ENCODE peak calls at places on chromosome 15, in five cellular contexts. D is A549, G is endothelial cell of umbilical vein, Q is HepG2, T is GM12878. X is an unnamed sample.

GRCh38 chr15:51494411-51495314 is 127.9 kb downstream of the DMXL2 start:
- DNase-seq in G (peak), T (no peak), Q (no peak), D (no peak), X (no peak)

GRCh38 chr15:58748040-58748786 is 1.3 kb downstream of the ADAM10 start:
- DNase-seq in T (no peak), D (no peak), Q (no peak), G (peak), X (peak)

GRCh38 chr15:77507911-77508310 is 87.2 kb downstream of the HMG20A start:
- DNase-seq in G (peak), T (no peak), Q (peak), D (no peak), X (no peak)

GRCh38 chr15:94792166-94792565 is 560.8 kb downstream of the MCTP2 start:
- DNase-seq in T (no peak), D (no peak), G (peak), Q (no peak), X (no peak)

GRCh38 chr15:25057574-25057973 is 102.8 kb downstream of the SNRPN start:
- DNase-seq in D (no peak), T (no peak), Q (no peak), G (no peak), X (no peak)

GRCh38 chr15:28106294-28107110 is 7.4 kb upstream of the OCA2 start:
- DNase-seq in Q (no peak), D (peak), G (no peak), T (no peak), X (peak)

GRCh38 chr15:74167891-74168331 is 5.6 kb upstream of the ISLR start:
- DNase-seq in Q (no peak), T (no peak), G (no peak), D (no peak), X (no peak)

GRCh38 chr15:63500265-63501250 is 3.8 kb upstream of the USP3 start:
- DNase-seq in D (peak), T (no peak), Q (no peak), G (no peak), X (no peak)

GRCh38 chr15:93236924-93237323 is 147.9 kb upstream of the RGMA start:
- DNase-seq in T (no peak), G (no peak), D (no peak), Q (no peak), X (no peak)

GRCh38 chr15:51869074-51869425 is 39.6 kb downstream of the TMOD3 start:
- DNase-seq in Q (peak), T (no peak), G (peak), D (peak), X (no peak)

GRCh38 chr15:28888900-28889299 is 3.1 kb downstream of the APBA2 start:
- DNase-seq in D (no peak), G (no peak), Q (no peak), T (no peak), X (no peak)

GRCh38 chr15:56765252-56765651 is 31.9 kb upstream of the ZNF280D start:
- DNase-seq in G (peak), Q (no peak), D (no peak), T (no peak), X (no peak)

GRCh38 chr15:54960266-54960665 is 236.5 kb downstream of the RSL24D1 start:
- DNase-seq in Q (no peak), T (no peak), D (no peak), G (no peak), X (no peak)

DNA sequence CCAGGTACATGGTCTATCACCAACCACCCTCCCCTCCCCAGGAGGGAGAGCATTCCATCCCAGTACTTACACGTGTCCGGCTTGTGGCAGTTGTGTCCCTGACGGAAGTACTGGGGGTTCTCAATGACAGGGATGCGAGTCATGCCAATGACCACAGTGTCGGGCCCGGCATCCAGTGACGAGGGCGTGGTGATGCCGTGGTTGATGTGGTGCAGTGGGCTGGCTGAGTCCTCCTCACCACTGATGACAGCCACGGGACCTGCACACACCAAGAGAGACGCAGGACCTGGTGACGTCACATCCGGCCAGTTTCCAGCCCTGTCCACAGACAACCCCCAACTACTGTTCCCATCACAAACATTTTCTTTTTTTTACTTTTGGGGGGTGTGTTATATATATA is 223.8 kb downstream of the NTRK3 start:
- DNase-seq in G (no peak), T (no peak), D (no peak), Q (no peak), X (peak)
- TF ChIP-seq MYC in G (no peak), T (no peak), D (no peak), Q (no peak), X (no peak)

GRCh38 chr15:67120009-67120838 is 54.8 kb downstream of the SMAD3 start:
- DNase-seq in T (no peak), Q (no peak), G (peak), D (no peak), X (peak)

GRCh38 chr15:67119238-67119846 is 53.9 kb downstream of the SMAD3 start:
- DNase-seq in T (no peak), Q (no peak), D (no peak), G (no peak), X (no peak)

GRCh38 chr15:67118808-67119207 is 53.4 kb downstream of the SMAD3 start:
- DNase-seq in D (no peak), G (no peak), Q (no peak), T (no peak), X (no peak)

GRCh38 chr15:67121725-67122600 is 56.6 kb downstream of the SMAD3 start:
- DNase-seq in T (no peak), Q (no peak), G (no peak), D (no peak), X (no peak)

DNA sequence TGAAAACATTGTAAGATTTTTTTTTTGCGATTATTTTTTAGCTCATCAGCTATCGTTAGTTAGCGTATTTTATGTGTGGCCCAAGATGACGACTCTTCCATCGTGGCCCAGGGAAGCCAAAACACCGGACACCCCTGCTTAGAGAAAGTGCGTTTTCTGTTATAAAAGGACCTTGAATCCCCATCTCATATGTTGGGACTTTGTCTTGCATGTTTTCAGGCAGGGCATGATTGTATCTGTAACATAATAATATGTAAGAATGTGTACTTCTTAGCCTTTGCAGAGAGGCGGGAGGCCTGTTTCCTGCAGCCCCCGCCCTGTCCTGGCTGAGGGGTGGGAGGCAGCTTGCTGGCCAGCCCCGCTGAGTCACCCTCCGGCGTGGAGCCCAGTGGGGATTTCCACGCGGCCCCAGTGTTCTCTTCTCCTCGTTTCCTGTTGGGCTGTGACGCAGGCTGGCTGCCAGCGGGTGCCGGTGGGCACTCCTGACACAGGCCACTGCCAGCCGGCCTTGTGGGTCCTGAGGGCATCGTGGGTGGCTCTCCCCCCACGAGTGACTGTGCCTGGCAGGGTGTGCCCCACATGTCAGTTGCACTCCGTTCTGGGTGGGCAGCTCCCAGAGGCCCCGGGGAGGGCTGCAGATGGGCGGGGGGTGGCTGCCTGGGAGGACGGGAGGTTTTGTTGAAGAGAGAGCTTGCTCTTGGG is 55.6 kb downstream of the SMAD3 start:
- DNase-seq in T (peak), G (peak), Q (no peak), D (peak), X (peak)
- TF ChIP-seq POLR2A in T (peak), G (no peak), Q (no peak), D (no peak), X (no peak)

GRCh38 chr15:75835990-75836952 is 7.0 kb upstream of the UBE2Q2 start:
- DNase-seq in D (no peak), Q (no peak), G (no peak), T (no peak), X (peak)
- TF ChIP-seq MYC in D (no peak), Q (no peak), G (no peak), T (no peak), X (no peak)

GRCh38 chr15:99732711-99733267 is 448 bp downstream of the LYSMD4 start:
- DNase-seq in D (no peak), Q (no peak), T (no peak), G (no peak), X (peak)

GRCh38 chr15:99732268-99732641 is 982 bp downstream of the LYSMD4 start:
- DNase-seq in Q (no peak), G (no peak), T (no peak), D (no peak), X (no peak)

GRCh38 chr15:99734575-99734974 is 1.3 kb upstream of the LYSMD4 start:
- DNase-seq in Q (no peak), T (no peak), G (no peak), D (no peak), X (no peak)

GRCh38 chr15:99731336-99732267 is 1.6 kb downstream of the LYSMD4 start:
- DNase-seq in T (no peak), G (no peak), D (no peak), Q (no peak), X (peak)

GRCh38 chr15:99733268-99734039 is at the start of gene LYSMD4:
- DNase-seq in D (peak), Q (peak), T (peak), G (peak), X (peak)
- TF ChIP-seq POLR2A in D (peak), Q (peak), T (peak), G (no peak), X (peak)

GRCh38 chr15:72197045-72197459 is 535 bp downstream of the GRAMD2A start:
- DNase-seq in G (no peak), T (no peak), D (no peak), Q (no peak), X (no peak)

GRCh38 chr15:72199721-72200212 is 2.2 kb upstream of the GRAMD2A start:
- DNase-seq in Q (peak), D (peak), G (peak), T (peak), X (peak)

GRCh38 chr15:72197460-72198409 is at the start of gene GRAMD2A:
- DNase-seq in Q (no peak), D (no peak), G (no peak), T (no peak), X (no peak)

GRCh38 chr15:72200395-72201237 is 3.0 kb upstream of the GRAMD2A start:
- DNase-seq in Q (no peak), G (no peak), D (no peak), T (no peak), X (no peak)

GRCh38 chr15:72198410-72199270 is 1.1 kb upstream of the GRAMD2A start:
- DNase-seq in Q (no peak), G (no peak), D (no peak), T (no peak), X (no peak)
- TF ChIP-seq MYC in Q (no peak), G (no peak), D (no peak), T (no peak), X (no peak)

DNA sequence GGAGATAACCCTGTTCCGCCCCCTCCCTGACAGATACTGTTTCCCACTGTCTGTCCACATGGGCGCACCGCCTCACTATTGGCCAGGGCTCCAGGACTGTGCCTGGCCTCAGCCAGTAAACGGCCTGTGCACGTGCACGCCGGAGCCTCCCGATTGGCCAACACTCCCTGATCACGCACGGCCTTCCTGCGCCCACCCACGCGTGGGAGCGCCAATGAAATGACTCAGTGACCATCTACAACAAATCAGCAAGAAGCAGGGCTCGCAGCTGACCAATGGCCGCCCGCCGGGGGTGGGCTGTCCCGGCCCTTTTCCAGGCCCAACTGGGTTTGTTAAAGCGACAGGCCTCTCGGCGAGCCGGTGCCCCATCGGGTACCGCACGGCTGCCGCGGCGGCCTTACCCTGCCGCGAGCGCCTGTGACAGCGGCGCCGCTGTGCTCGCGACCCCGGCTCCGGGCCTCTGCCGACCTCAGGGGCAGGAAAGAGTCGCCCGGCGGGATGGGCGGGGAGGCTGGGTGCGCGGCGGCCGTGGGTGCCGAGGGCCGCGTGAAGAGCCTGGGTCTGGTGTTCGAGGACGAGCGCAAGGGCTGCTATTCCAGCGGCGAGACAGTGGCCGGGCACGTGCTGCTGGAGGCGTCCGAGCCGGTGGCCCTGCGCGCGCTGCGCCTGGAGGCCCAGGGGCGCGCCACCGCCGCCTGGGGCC is at the start of gene ARRDC4:
- DNase-seq in D (peak), T (no peak), G (peak), Q (peak), X (peak)
- TF ChIP-seq POLR2A in D (no peak), T (no peak), G (no peak), Q (no peak), X (peak)

GRCh38 chr15:60859996-60860494 is 369.1 kb downstream of the RORA start:
- DNase-seq in D (no peak), Q (no peak), T (no peak), G (no peak), X (no peak)
- TF ChIP-seq MYC in D (no peak), Q (no peak), T (no peak), G (no peak), X (no peak)

GRCh38 chr15:42549782-42550392 is 1.2 kb downstream of the HAUS2 start:
- DNase-seq in G (no peak), T (no peak), D (no peak), Q (no peak), X (peak)

GRCh38 chr15:42549052-42549491 is 434 bp downstream of the HAUS2 start:
- DNase-seq in G (no peak), Q (peak), T (no peak), D (peak), X (peak)

GRCh38 chr15:42544858-42545629 is 3.5 kb downstream of the LRRC57 start:
- DNase-seq in Q (no peak), G (no peak), T (no peak), D (no peak), X (peak)

GRCh38 chr15:42547926-42548257 is 701 bp downstream of the LRRC57 start:
- DNase-seq in D (no peak), G (no peak), T (no peak), Q (peak), X (no peak)

DNA sequence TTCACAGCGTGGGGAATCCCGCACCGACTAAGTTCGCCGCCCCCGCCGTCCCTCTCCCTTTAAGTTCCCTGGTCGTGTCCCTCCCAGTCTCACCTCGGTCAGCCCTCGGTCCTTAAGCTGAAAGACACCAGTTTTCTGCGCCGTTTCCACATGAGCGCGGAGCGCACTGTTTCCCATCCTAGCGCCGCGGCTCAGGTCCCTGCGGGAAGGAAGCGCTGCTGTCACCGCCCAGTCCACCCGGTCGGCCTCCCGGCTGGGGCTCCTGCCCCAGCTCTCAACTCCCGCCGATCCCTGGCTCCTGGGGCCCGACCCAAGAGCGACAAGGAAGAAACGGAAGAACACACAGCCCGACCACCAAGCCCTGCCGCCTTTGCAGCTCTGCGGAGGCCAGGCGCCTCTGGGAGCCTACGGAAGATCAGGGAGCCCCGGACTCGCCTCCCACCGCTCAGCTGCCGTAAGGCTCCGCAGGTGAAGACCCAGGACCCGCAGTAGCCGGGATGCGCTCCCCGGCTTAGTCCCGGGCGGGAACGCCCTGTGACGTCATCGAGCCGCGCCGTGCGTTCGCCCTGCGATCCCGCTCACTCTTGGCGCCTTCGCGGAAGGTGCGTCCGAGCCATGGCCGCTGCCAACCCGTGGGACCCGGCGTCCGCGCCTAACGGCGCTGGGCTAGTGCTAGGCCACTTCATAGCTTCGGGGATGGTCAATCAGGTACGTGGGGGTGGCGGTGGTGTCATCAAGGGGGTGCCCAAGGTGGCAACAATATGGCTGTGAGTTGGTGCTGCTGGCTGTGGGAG is at the start of the genes HAUS2 and LRRC57:
- DNase-seq in G (peak), T (peak), D (peak), Q (peak), X (peak)
- TF ChIP-seq POLR2A in G (peak), T (peak), D (peak), Q (peak), X (peak)

DNA sequence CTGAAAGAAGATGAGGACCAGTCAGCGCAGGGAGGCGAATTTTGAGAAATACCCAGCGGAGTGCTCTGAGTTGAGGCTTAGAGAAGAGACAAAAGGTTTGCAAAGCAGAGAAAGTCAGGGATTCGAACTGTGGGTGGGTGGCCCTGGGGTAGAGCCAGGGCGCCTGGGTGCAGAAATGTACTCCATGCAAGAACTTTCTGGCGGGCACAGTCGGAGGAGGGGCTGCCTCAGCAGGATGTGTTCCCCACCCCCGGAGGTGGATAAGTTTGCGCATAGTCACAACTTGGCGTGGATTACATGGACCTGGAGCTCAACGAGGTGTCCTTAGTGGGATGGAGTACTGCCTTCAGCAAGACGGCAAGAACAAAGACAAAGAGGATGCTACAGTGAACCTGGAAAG is 117.3 kb upstream of the ALDH1A3 start:
- DNase-seq in T (no peak), Q (no peak), G (no peak), D (no peak), X (no peak)
- TF ChIP-seq MYC in T (no peak), Q (no peak), G (no peak), D (no peak), X (no peak)